ENCODE peak calls at places on chromosomes 7 and 10, in five cellular contexts. One of them, this sample, is unnamed.

GRCh38 chr7:148395292-148395691 is 195.3 kb upstream of the C7orf33 start:
- DNase-seq in transverse colon: no peak
- DNase-seq in cardiac fibroblast: no peak
- DNase-seq in COR-L47: no peak
- DNase-seq in NCI-H2081: no peak
- DNase-seq in this sample: no peak

GRCh38 chr10:71746344-71747037 is 26.8 kb downstream of the VSIR start:
- DNase-seq in NCI-H2081: no peak
- DNase-seq in cardiac fibroblast: no peak
- DNase-seq in COR-L47: no peak
- DNase-seq in transverse colon: peak; percentile 57
- DNase-seq in this sample: no peak

GRCh38 chr7:157401567-157402387 is 65.0 kb downstream of the DNAJB6 start:
- DNase-seq in COR-L47: no peak
- DNase-seq in transverse colon: no peak
- DNase-seq in NCI-H2081: no peak
- DNase-seq in cardiac fibroblast: no peak
- DNase-seq in this sample: no peak

GRCh38 chr10:14879055-14879800 is 562 bp downstream of the SUV39H2 start:
- DNase-seq in COR-L47: no peak
- DNase-seq in NCI-H2081: no peak
- DNase-seq in transverse colon: peak; percentile 31
- DNase-seq in cardiac fibroblast: peak; percentile 9
- DNase-seq in this sample: peak; percentile 6

GRCh38 chr7:134019251-134019650 is 107.9 kb upstream of the LRGUK start:
- DNase-seq in transverse colon: no peak
- DNase-seq in NCI-H2081: no peak
- DNase-seq in COR-L47: no peak
- DNase-seq in cardiac fibroblast: no peak
- DNase-seq in this sample: no peak

GRCh38 chr10:96306516-96306915 is 2.3 kb downstream of the DNTT start:
- DNase-seq in COR-L47: peak; percentile 33
- DNase-seq in cardiac fibroblast: no peak
- DNase-seq in NCI-H2081: peak; percentile 56
- DNase-seq in transverse colon: peak; percentile 41
- DNase-seq in this sample: peak; percentile 15

GRCh38 chr7:116871061-116871700 is 8.8 kb downstream of the CAPZA2 start:
- DNase-seq in transverse colon: no peak
- DNase-seq in COR-L47: no peak
- DNase-seq in NCI-H2081: no peak
- DNase-seq in cardiac fibroblast: no peak
- DNase-seq in this sample: no peak

GRCh38 chr10:30125484-30125883 is 66.1 kb upstream of the JCAD start:
- DNase-seq in COR-L47: no peak
- DNase-seq in NCI-H2081: no peak
- DNase-seq in transverse colon: no peak
- DNase-seq in cardiac fibroblast: no peak
- DNase-seq in this sample: no peak

GRCh38 chr10:28628184-28628893 is 49.0 kb upstream of the BAMBI start:
- DNase-seq in NCI-H2081: peak; percentile 44
- DNase-seq in cardiac fibroblast: peak; percentile 84
- DNase-seq in transverse colon: peak; percentile 81
- DNase-seq in COR-L47: peak; percentile 33
- DNase-seq in this sample: peak; percentile 59

This sample was measured in putamen.